ENCODE peak calls at places on chromosomes 5 and 9, in four cellular contexts. L, X, W and V are unnamed samples.

GRCh38 chr9:136512651-136513066 is 29.8 kb upstream of the SEC16A start:
- DNase-seq in L (peak), X (no peak), W (peak), V (peak)

GRCh38 chr5:164302533-164303235 is 797.3 kb downstream of the MAT2B start:
- DNase-seq in L (no peak), X (no peak), W (no peak), V (no peak)

GRCh38 chr5:145347026-145347616 is 488.0 kb downstream of the PRELID2 start:
- DNase-seq in L (no peak), X (peak), W (peak), V (no peak)

GRCh38 chr5:16615737-16616535 is 861 bp downstream of the RETREG1 start:
- DNase-seq in L (no peak), X (no peak), W (no peak), V (no peak)

GRCh38 chr5:9324348-9325056 is 221.4 kb downstream of the SEMA5A start:
- DNase-seq in L (no peak), X (no peak), W (no peak), V (no peak)

GRCh38 chr5:33604503-33604902 is 163.7 kb downstream of the TARS1 start:
- DNase-seq in L (no peak), X (no peak), W (peak), V (no peak)

GRCh38 chr9:128162215-128163026 is 2.4 kb downstream of the BBLN start:
- DNase-seq in L (no peak), X (no peak), W (no peak), V (no peak)

GRCh38 chr9:79254900-79255651 is 316.7 kb upstream of the TLE4 start:
- DNase-seq in L (peak), X (no peak), W (no peak), V (no peak)

GRCh38 chr5:115461506-115462290 is 82.9 kb downstream of the FEM1C start:
- DNase-seq in L (no peak), X (no peak), W (no peak), V (peak)

GRCh38 chr9:22813520-22813919 is 366.9 kb downstream of the DMRTA1 start:
- DNase-seq in L (no peak), X (peak), W (no peak), V (no peak)

GRCh38 chr5:154923441-154924430 is 14.3 kb downstream of the GEMIN5 start:
- DNase-seq in L (no peak), X (no peak), W (no peak), V (no peak)

GRCh38 chr5:120717381-120717780 is 253.3 kb downstream of the PRR16 start:
- DNase-seq in L (no peak), X (no peak), W (no peak), V (no peak)

GRCh38 chr5:72487151-72487550 is 20.1 kb downstream of the ZNF366 start:
- DNase-seq in L (no peak), X (no peak), W (no peak), V (no peak)

GRCh38 chr5:64165500-64166200 is at the start of gene RNF180:
- DNase-seq in L (peak), X (no peak), W (no peak), V (peak)

GRCh38 chr5:35026941-35027340 is 20.8 kb downstream of the AGXT2 start:
- DNase-seq in L (no peak), X (no peak), W (no peak), V (no peak)
- TF ChIP-seq NR3C1 in L (no peak), X (no peak), W (no peak), V (no peak)

GRCh38 chr9:100700689-100701318 is 122.9 kb downstream of the CAVIN4 start:
- DNase-seq in L (peak), X (peak), W (peak), V (peak)
- TF ChIP-seq NR3C1 in L (no peak), X (no peak), W (no peak), V (no peak)

GRCh38 chr9:133505901-133506652 is 18.7 kb downstream of the MYMK start:
- DNase-seq in L (no peak), X (no peak), W (peak), V (no peak)
- TF ChIP-seq NR3C1 in L (no peak), X (no peak), W (no peak), V (no peak)

GRCh38 chr5:173888473-173889135 is 455 bp downstream of the CPEB4 start:
- DNase-seq in L (peak), X (no peak), W (peak), V (no peak)

GRCh38 chr5:173887610-173888472 is at the start of gene CPEB4:
- DNase-seq in L (peak), X (peak), W (peak), V (peak)

GRCh38 chr5:173893192-173893561 is 5.0 kb downstream of the CPEB4 start:
- DNase-seq in L (no peak), X (no peak), W (no peak), V (no peak)

GRCh38 chr5:173891367-173891766 is 3.2 kb downstream of the CPEB4 start:
- DNase-seq in L (no peak), X (no peak), W (no peak), V (no peak)

DNA sequence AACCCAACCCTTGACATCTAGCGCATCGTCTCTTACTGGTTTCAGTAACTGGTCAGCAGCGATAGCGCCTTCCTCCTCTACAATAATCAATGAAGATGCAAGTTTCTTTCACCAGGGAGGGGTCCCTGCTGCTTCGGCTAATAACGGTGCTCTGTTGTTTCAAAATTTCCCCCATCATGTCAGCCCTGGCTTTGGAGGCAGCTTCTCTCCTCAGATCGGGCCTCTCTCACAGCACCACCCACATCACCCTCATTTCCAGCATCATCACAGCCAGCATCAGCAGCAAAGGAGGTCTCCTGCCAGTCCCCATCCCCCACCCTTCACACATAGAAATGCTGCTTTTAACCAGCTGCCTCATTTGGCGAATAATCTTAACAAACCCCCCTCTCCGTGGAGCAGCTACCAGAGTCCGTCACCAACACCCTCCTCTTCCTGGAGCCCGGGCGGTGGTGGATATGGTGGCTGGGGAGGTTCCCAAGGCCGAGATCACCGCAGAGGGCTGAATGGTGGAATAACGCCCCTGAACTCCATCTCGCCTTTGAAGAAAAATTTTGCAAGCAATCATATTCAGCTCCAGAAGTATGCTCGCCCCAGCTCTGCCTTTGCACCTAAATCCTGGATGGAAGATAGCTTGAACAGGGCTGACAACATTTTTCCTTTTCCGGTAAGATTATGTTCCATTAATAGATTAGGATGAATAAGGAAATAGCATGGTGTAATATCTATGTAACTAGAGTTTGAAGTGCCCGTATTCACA is 2.2 kb downstream of the CPEB4 start:
- DNase-seq in L (peak), X (no peak), W (peak), V (peak)
- TF ChIP-seq NR3C1 in L (no peak), X (no peak), W (no peak), V (no peak)

GRCh38 chr5:180294401-180294800 is 2.5 kb upstream of the MAPK9 start:
- DNase-seq in L (no peak), X (no peak), W (no peak), V (no peak)

GRCh38 chr5:180297587-180298282 is 5.9 kb upstream of the MAPK9 start:
- DNase-seq in L (no peak), X (peak), W (peak), V (no peak)

GRCh38 chr5:180294913-180295555 is 3.2 kb upstream of the MAPK9 start:
- DNase-seq in L (no peak), X (no peak), W (peak), V (no peak)

GRCh38 chr5:180299526-180299925 is 7.6 kb upstream of the MAPK9 start:
- DNase-seq in L (no peak), X (no peak), W (no peak), V (no peak)

DNA sequence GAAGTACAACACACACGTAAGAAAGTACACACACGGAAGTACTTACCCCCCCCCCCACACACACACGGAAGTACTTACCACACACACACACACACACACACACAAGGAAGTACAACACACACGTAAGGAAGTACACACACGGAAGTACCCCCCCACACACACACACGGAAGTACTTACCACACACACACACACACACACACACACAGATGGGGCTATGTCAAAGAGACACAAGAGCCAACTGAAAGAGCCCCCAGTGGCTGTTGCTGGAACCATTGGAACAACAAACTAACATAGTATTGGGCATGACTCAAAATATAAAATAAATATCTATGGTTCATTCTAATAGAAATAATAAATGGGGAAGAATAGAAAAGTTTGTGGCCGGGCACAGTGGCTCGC is 4.9 kb upstream of the MAPK9 start:
- DNase-seq in L (no peak), X (no peak), W (no peak), V (no peak)
- TF ChIP-seq NR3C1 in L (no peak), X (no peak), W (no peak), V (no peak)

GRCh38 chr5:79872309-79872708 is 118.8 kb downstream of the MTX3 start:
- DNase-seq in L (no peak), X (no peak), W (no peak), V (no peak)

GRCh38 chr5:79873216-79873615 is 117.8 kb downstream of the MTX3 start:
- DNase-seq in L (no peak), X (no peak), W (no peak), V (no peak)

GRCh38 chr5:79878131-79878630 is 112.9 kb downstream of the MTX3 start:
- DNase-seq in L (no peak), X (no peak), W (no peak), V (no peak)

GRCh38 chr5:79876510-79876909 is 114.6 kb downstream of the MTX3 start:
- DNase-seq in L (no peak), X (no peak), W (no peak), V (no peak)

DNA sequence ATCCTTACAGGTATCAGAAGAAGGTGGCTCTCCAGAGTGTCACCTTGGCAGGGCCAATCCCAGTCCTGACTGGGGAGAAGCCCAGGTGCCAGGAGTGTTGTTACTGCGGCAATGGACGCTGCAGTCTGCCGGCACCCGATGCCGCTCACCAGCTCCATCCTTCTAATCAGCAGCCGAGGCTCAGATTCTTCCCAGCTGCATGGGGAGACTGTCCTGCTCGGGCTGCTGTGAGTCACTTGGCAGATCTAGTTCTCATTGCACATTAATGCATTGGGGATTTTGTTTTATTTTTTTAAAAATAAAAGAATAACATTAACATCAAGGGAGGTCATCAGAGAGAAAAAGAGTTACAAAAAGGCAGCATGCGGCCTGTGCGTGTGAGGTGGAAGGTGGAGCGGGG is 115.8 kb downstream of the MTX3 start:
- DNase-seq in L (no peak), X (no peak), W (no peak), V (no peak)
- TF ChIP-seq NR3C1 in L (no peak), X (no peak), W (no peak), V (no peak)

GRCh38 chr9:133162802-133163558 is 734 bp downstream of the GBGT1 start:
- DNase-seq in L (peak), X (no peak), W (no peak), V (no peak)

GRCh38 chr9:133158695-133159094 is 5.0 kb downstream of the GBGT1 start:
- DNase-seq in L (no peak), X (no peak), W (no peak), V (no peak)

GRCh38 chr9:133161542-133161950 is 2.2 kb downstream of the GBGT1 start:
- DNase-seq in L (no peak), X (no peak), W (no peak), V (no peak)

GRCh38 chr9:133163559-133164208 is at the start of gene GBGT1:
- DNase-seq in L (peak), X (no peak), W (peak), V (peak)

DNA sequence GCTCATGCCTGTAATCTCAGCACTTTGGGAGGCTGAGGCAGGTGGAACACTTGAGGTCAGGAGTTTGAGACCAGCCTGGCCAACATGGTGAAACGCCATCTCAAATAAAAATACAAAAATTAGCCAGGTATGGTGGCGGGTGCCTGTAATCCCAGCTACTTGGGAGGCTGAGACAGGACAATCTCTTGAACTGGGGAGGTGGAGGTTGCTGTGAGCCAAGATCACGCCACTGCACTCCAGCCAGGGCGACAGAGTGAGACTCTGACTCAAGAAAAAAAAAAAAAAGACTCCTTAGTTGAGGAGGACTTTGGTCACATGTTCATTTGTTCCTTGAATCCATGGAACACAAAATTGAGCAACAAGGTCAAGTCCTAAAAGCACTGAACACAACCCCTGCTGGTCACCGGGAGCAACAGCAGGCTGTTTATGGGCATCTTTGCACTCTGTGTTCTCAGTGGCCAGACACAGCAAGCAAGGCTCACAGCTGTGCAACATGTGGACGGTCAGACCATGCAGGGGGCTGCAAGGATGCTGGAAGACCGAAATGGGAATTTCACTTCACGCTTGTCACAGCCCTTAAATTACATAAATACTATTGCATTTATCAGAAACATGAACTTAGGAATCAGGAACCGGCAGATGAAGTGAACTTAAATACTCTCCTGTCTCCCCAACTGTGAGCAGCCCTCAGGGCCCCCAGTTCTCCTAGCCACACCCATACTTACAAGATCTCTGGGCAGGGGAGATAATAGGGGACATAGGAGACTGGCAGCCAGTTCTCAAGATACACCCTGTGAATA is 2.8 kb downstream of the GBGT1 start:
- DNase-seq in L (peak), X (peak), W (peak), V (peak)
- TF ChIP-seq NR3C1 in L (no peak), X (no peak), W (no peak), V (no peak)

GRCh38 chr5:35131723-35132122 is 84.0 kb upstream of the AGXT2 start:
- DNase-seq in L (no peak), X (no peak), W (no peak), V (no peak)
- TF ChIP-seq NR3C1 in L (no peak), X (no peak), W (no peak), V (no peak)

GRCh38 chr5:126468091-126468490 is 44.9 kb downstream of the GRAMD2B start:
- DNase-seq in L (no peak), X (no peak), W (no peak), V (no peak)
- TF ChIP-seq NR3C1 in L (no peak), X (no peak), W (no peak), V (no peak)